ENCODE peak calls at places on chromosome 16, in seven cellular contexts. T is effector CD8-positive, alpha-beta T cell; G is Kasumi-1; C is AG10803; X is NCI-H1105 treated with DMSO at 0.1 percent for 48 hours; K is stimulated activated CD4-positive, alpha-beta T cell treated with anti-CD3 and anti-CD28 coated beads, Interleukin-1b, Interleukin-23, amount 100 ng/mL, for 1 hour; D is NCI-H69. L is an unnamed sample.

GRCh38 chr16:83802135-83802534 is 5.6 kb upstream of the HSBP1 start:
- DNase-seq in K (no peak), D (no peak), C (peak), G (no peak), T (no peak), X (no peak), L (no peak)

GRCh38 chr16:19299565-19299964 is 14.0 kb downstream of the CLEC19A start:
- DNase-seq in G (no peak), K (no peak), X (no peak), C (no peak), D (peak), T (no peak), L (no peak)

GRCh38 chr16:24346734-24347133 is 90.6 kb downstream of the CACNG3 start:
- DNase-seq in K (no peak), T (no peak), G (no peak), X (no peak), D (no peak), C (no peak), L (no peak)

GRCh38 chr16:54080524-54081008 is 206.0 kb downstream of the IRX3 start:
- DNase-seq in G (no peak), T (no peak), K (no peak), X (no peak), C (peak), D (no peak), L (no peak)

GRCh38 chr16:84737658-84738057 is 37.9 kb downstream of the USP10 start:
- DNase-seq in X (peak), K (no peak), G (no peak), T (no peak), C (no peak), D (peak), L (peak)

GRCh38 chr16:55368205-55368604 is 44.2 kb downstream of the IRX6 start:
- DNase-seq in K (no peak), X (no peak), G (no peak), D (no peak), T (no peak), C (peak), L (no peak)

GRCh38 chr16:85350973-85351372 is 238.7 kb upstream of the CIBAR2 start:
- DNase-seq in G (peak), D (peak), C (peak), X (peak), T (no peak), K (no peak), L (peak)

GRCh38 chr16:970379-970765 is 412 bp downstream of the LMF1 start:
- DNase-seq in D (no peak), T (no peak), C (peak), K (no peak), G (peak), X (no peak), L (no peak)

GRCh38 chr16:89949121-89949742 is 677 bp downstream of the DEF8 start:
- DNase-seq in K (no peak), X (no peak), T (no peak), C (no peak), G (no peak), D (no peak), L (no peak)

GRCh38 chr16:65388592-65388991 is 266.7 kb upstream of the CDH11 start:
- DNase-seq in K (no peak), C (no peak), D (no peak), X (no peak), T (no peak), G (no peak), L (no peak)

GRCh38 chr16:1923299-1924034 is 5.3 kb upstream of the HS3ST6 start:
- DNase-seq in C (peak), T (no peak), D (peak), X (no peak), G (no peak), K (no peak), L (peak)

GRCh38 chr16:58114827-58115825 is 14.1 kb downstream of the CFAP20 start:
- DNase-seq in D (no peak), X (no peak), T (no peak), K (no peak), C (peak), G (no peak), L (no peak)

GRCh38 chr16:53651357-53651756 is 52.3 kb downstream of the RPGRIP1L start:
- DNase-seq in K (no peak), G (no peak), C (no peak), D (no peak), X (no peak), T (no peak), L (no peak)

GRCh38 chr16:2966803-2967184 is 2.4 kb upstream of the PAQR4 start:
- DNase-seq in G (no peak), K (no peak), D (no peak), X (no peak), T (no peak), C (no peak), L (no peak)

GRCh38 chr16:55643161-55643970 is 12.4 kb upstream of the SLC6A2 start:
- DNase-seq in K (no peak), T (no peak), D (no peak), X (no peak), C (no peak), G (no peak), L (no peak)

GRCh38 chr16:88380619-88381018 is 2.1 kb upstream of the ZNF469 start:
- DNase-seq in K (no peak), D (no peak), X (no peak), C (no peak), T (no peak), G (no peak), L (no peak)

GRCh38 chr16:11098601-11099377 is 154.4 kb downstream of the CLEC16A start:
- DNase-seq in D (no peak), K (no peak), G (no peak), X (no peak), C (no peak), T (no peak), L (no peak)

GRCh38 chr16:22787456-22788189 is 26.3 kb upstream of the HS3ST2 start:
- DNase-seq in C (peak), D (no peak), G (peak), X (no peak), K (no peak), T (no peak), L (no peak)

GRCh38 chr16:23131036-23131435 is 18.2 kb downstream of the USP31 start:
- DNase-seq in T (no peak), K (no peak), D (no peak), G (no peak), X (no peak), C (no peak), L (no peak)

GRCh38 chr16:1313721-1314120 is 4.3 kb downstream of the UBE2I start:
- DNase-seq in C (no peak), X (no peak), D (no peak), K (no peak), T (no peak), G (no peak), L (no peak)

GRCh38 chr16:3716831-3717234 is 491 bp downstream of the TRAP1 start:
- DNase-seq in X (no peak), K (no peak), C (no peak), T (no peak), D (peak), G (no peak), L (peak)

GRCh38 chr16:8751481-8752311 is 45.7 kb downstream of the TMEM186 start:
- DNase-seq in K (no peak), X (no peak), D (no peak), G (no peak), C (peak), T (no peak), L (no peak)

GRCh38 chr16:63466-63865 is 9.0 kb downstream of the RHBDF1 start:
- DNase-seq in K (no peak), X (no peak), T (no peak), G (no peak), C (no peak), D (no peak), L (no peak)

GRCh38 chr16:58628845-58629680 is 563 bp downstream of the CNOT1 start:
- DNase-seq in K (peak), T (peak), X (peak), G (peak), D (peak), C (peak), L (peak)

GRCh38 chr16:10835281-10835931 is 16.8 kb upstream of the TVP23A start:
- DNase-seq in D (no peak), G (no peak), K (no peak), T (no peak), X (no peak), C (no peak), L (no peak)

GRCh38 chr16:8541868-8542267 is 48.4 kb downstream of the TMEM114 start:
- DNase-seq in T (no peak), C (no peak), K (no peak), X (no peak), D (no peak), G (no peak), L (no peak)

GRCh38 chr16:56493131-56493530 is 26.7 kb downstream of the BBS2 start:
- DNase-seq in C (peak), G (no peak), K (no peak), T (no peak), D (no peak), X (no peak), L (no peak)

GRCh38 chr16:88687254-88687576 is 908 bp upstream of the SNAI3 start:
- DNase-seq in G (no peak), K (no peak), D (no peak), T (no peak), C (no peak), X (no peak), L (no peak)

GRCh38 chr16:30741461-30741914 is 6.7 kb upstream of the PHKG2 start:
- DNase-seq in X (no peak), G (no peak), T (no peak), D (no peak), C (peak), K (no peak), L (no peak)

GRCh38 chr16:77877712-77878111 is 89.3 kb downstream of the VAT1L start:
- DNase-seq in G (no peak), C (peak), K (no peak), T (no peak), X (no peak), D (no peak), L (no peak)

GRCh38 chr16:15536813-15537212 is 102.4 kb downstream of the BMERB1 start:
- DNase-seq in C (no peak), T (no peak), X (no peak), K (no peak), G (no peak), D (peak), L (no peak)

GRCh38 chr16:46789499-46790414 is 41.2 kb downstream of the C16orf87 start:
- DNase-seq in D (peak), G (peak), T (peak), C (peak), X (peak), K (peak), L (peak)

GRCh38 chr16:65546353-65546791 is 424.5 kb upstream of the CDH11 start:
- DNase-seq in C (peak), D (no peak), K (no peak), G (no peak), T (no peak), X (no peak), L (no peak)

GRCh38 chr16:78317871-78318270 is 218.4 kb downstream of the WWOX start:
- DNase-seq in D (no peak), X (no peak), T (no peak), K (no peak), C (no peak), G (no peak), L (no peak)

GRCh38 chr16:2039286-2040030 is 8.2 kb downstream of the NTHL1 start:
- DNase-seq in C (peak), T (no peak), D (peak), G (no peak), K (no peak), X (no peak), L (no peak)